ENCODE peak calls at places on chromosomes 16 and 17, in five cellular contexts. One of them, this sample, is unnamed.

GRCh38 chr17:36761203-36761945 is 160.0 kb downstream of the MRM1 start:
- DNase-seq in GM12878: no peak
- DNase-seq in HepG2: no peak
- DNase-seq in K562: no peak
- DNase-seq in HEK293T: no peak
- DNase-seq in this sample: no peak

GRCh38 chr17:68733241-68734176 is 132.3 kb upstream of the FAM20A start:
- DNase-seq in K562: no peak
- DNase-seq in HepG2: peak
- DNase-seq in GM12878: no peak
- DNase-seq in HEK293T: no peak
- DNase-seq in this sample: no peak

GRCh38 chr17:21034350-21035235 is 8.2 kb downstream of the USP22 start:
- DNase-seq in HepG2: no peak
- DNase-seq in HEK293T: no peak
- DNase-seq in GM12878: peak
- DNase-seq in K562: no peak
- DNase-seq in this sample: no peak

GRCh38 chr17:29069526-29070041 is 26.6 kb downstream of the PIPOX start:
- DNase-seq in HepG2: no peak
- DNase-seq in HEK293T: no peak
- DNase-seq in K562: peak
- DNase-seq in GM12878: no peak
- DNase-seq in this sample: no peak

GRCh38 chr16:87757841-87758426 is 7.9 kb downstream of the KLHDC4 start:
- DNase-seq in K562: no peak
- DNase-seq in GM12878: no peak
- DNase-seq in HepG2: no peak
- DNase-seq in HEK293T: no peak
- DNase-seq in this sample: no peak

GRCh38 chr17:75771334-75772281 is 6.6 kb upstream of the GALK1 start:
- DNase-seq in GM12878: no peak
- DNase-seq in HEK293T: peak
- DNase-seq in K562: no peak
- DNase-seq in HepG2: peak
- DNase-seq in this sample: no peak

GRCh38 chr17:77530591-77530990 is 389.8 kb downstream of the SEC14L1 start:
- DNase-seq in HEK293T: no peak
- DNase-seq in GM12878: no peak
- DNase-seq in HepG2: no peak
- DNase-seq in K562: no peak
- DNase-seq in this sample: no peak

GRCh38 chr17:20259668-20260067 is 207.7 kb downstream of the LGALS9B start:
- DNase-seq in GM12878: no peak
- DNase-seq in HEK293T: no peak
- DNase-seq in K562: no peak
- DNase-seq in HepG2: no peak
- DNase-seq in this sample: no peak

GRCh38 chr17:17540278-17540906 is 44.2 kb upstream of the RASD1 start:
- DNase-seq in HepG2: no peak
- DNase-seq in K562: no peak
- DNase-seq in HEK293T: no peak
- DNase-seq in GM12878: no peak
- DNase-seq in this sample: peak

GRCh38 chr16:53435066-53435688 is 906 bp downstream of the RBL2 start:
- DNase-seq in HepG2: peak
- DNase-seq in K562: peak
- DNase-seq in GM12878: peak
- DNase-seq in HEK293T: peak
- DNase-seq in this sample: peak

GRCh38 chr16:75580-76501 is 2.2 kb upstream of the MPG start:
- DNase-seq in GM12878: no peak
- DNase-seq in K562: peak
- DNase-seq in HepG2: peak
- DNase-seq in HEK293T: no peak
- DNase-seq in this sample: peak

GRCh38 chr16:3025032-3026002 is 1.5 kb downstream of the THOC6 start:
- DNase-seq in HepG2: no peak
- DNase-seq in K562: no peak
- DNase-seq in HEK293T: no peak
- DNase-seq in GM12878: no peak
- DNase-seq in this sample: no peak

GRCh38 chr16:68732068-68732680 is 4.9 kb upstream of the CDH1 start:
- DNase-seq in GM12878: no peak
- DNase-seq in HEK293T: peak
- DNase-seq in K562: peak
- DNase-seq in HepG2: peak
- DNase-seq in this sample: peak

GRCh38 chr16:22665048-22665797 is 148.7 kb upstream of the HS3ST2 start:
- DNase-seq in GM12878: no peak
- DNase-seq in HEK293T: no peak
- DNase-seq in HepG2: no peak
- DNase-seq in K562: no peak
- DNase-seq in this sample: no peak

GRCh38 chr16:28873543-28874201 is 4.6 kb upstream of the ATP2A1 start:
- DNase-seq in K562: peak
- DNase-seq in GM12878: no peak
- DNase-seq in HepG2: no peak
- DNase-seq in HEK293T: peak
- DNase-seq in this sample: peak

GRCh38 chr17:6257339-6257738 is 177.6 kb downstream of the AIPL1 start:
- DNase-seq in GM12878: no peak
- DNase-seq in K562: no peak
- DNase-seq in HEK293T: no peak
- DNase-seq in HepG2: no peak
- DNase-seq in this sample: no peak

GRCh38 chr16:88299751-88300462 is 82.9 kb upstream of the ZNF469 start:
- DNase-seq in K562: no peak
- DNase-seq in GM12878: no peak
- DNase-seq in HepG2: no peak
- DNase-seq in HEK293T: no peak
- DNase-seq in this sample: no peak

GRCh38 chr17:19024101-19025078 is 19.8 kb upstream of the FAM83G start:
- DNase-seq in HEK293T: no peak
- DNase-seq in GM12878: no peak
- DNase-seq in HepG2: no peak
- DNase-seq in K562: no peak
- DNase-seq in this sample: no peak
- TF ChIP-seq FOXM1 in HEK293T: no peak
- TF ChIP-seq FOXM1 in GM12878: no peak
- TF ChIP-seq FOXM1 in HepG2: no peak
- TF ChIP-seq FOXM1 in K562: no peak
- TF ChIP-seq FOXM1 in this sample: no peak

DNA sequence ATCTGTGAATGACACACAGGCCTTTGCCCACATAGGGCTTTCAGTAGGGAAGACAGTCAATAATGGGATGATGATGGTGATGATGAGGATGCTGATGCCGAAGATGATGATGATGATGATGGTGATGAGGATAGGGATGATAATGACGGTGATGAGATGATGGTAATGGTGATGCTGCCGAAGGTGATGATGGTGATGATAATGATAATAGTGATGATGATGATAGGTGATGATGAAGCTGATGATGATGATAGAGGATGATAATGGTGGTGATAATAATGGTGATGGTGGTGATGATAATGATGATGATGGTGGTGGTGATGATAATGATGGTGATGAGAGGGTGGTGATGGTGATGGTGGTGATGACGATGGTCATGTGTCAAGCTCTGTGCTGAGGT is 12.9 kb downstream of the FOXL1 start:
- DNase-seq in K562: no peak
- DNase-seq in HEK293T: no peak
- DNase-seq in GM12878: no peak
- DNase-seq in HepG2: no peak
- DNase-seq in this sample: no peak
- TF ChIP-seq FOXM1 in K562: no peak
- TF ChIP-seq FOXM1 in HEK293T: no peak
- TF ChIP-seq FOXM1 in GM12878: no peak
- TF ChIP-seq FOXM1 in HepG2: no peak
- TF ChIP-seq FOXM1 in this sample: no peak

GRCh38 chr17:62180772-62181171 is 115.7 kb upstream of the MED13 start:
- DNase-seq in HEK293T: no peak
- DNase-seq in GM12878: no peak
- DNase-seq in HepG2: no peak
- DNase-seq in K562: no peak
- DNase-seq in this sample: no peak

GRCh38 chr17:62178579-62178978 is 113.5 kb upstream of the MED13 start:
- DNase-seq in GM12878: no peak
- DNase-seq in HepG2: no peak
- DNase-seq in HEK293T: no peak
- DNase-seq in K562: no peak
- DNase-seq in this sample: no peak

GRCh38 chr17:62179525-62180161 is 114.6 kb upstream of the MED13 start:
- DNase-seq in GM12878: no peak
- DNase-seq in K562: peak
- DNase-seq in HepG2: peak
- DNase-seq in HEK293T: no peak
- DNase-seq in this sample: no peak
- TF ChIP-seq FOXM1 in GM12878: no peak
- TF ChIP-seq FOXM1 in K562: no peak
- TF ChIP-seq FOXM1 in HepG2: no peak
- TF ChIP-seq FOXM1 in HEK293T: no peak
- TF ChIP-seq FOXM1 in this sample: no peak

GRCh38 chr17:1170739-1171138 is 9.0 kb downstream of the ABR start:
- DNase-seq in K562: no peak
- DNase-seq in GM12878: no peak
- DNase-seq in HEK293T: peak
- DNase-seq in HepG2: no peak
- DNase-seq in this sample: no peak
- TF ChIP-seq FOXM1 in K562: no peak
- TF ChIP-seq FOXM1 in GM12878: no peak
- TF ChIP-seq FOXM1 in HEK293T: no peak
- TF ChIP-seq FOXM1 in HepG2: no peak
- TF ChIP-seq FOXM1 in this sample: no peak

DNA sequence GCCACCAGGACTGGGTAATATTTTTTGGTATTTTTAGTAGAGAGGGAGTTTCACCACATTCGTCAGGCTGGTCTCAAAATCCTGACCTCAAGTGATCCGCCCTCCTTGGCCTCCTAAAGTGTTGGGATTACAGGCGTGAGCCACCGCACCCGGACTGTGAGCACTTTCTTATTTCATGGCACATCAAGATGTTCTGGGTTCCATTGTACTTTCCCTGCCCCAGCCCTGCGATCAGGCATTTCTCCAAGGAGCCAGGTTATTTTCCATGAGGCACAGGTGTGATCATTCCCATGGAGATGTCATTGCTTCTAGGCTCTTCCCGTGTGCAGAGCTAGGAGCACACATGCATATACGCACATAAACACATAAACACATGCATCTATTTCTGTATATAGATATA is 2.6 kb upstream of the ANKRD40CL start:
- DNase-seq in HEK293T: no peak
- DNase-seq in HepG2: no peak
- DNase-seq in GM12878: no peak
- DNase-seq in K562: no peak
- DNase-seq in this sample: no peak
- TF ChIP-seq FOXM1 in HEK293T: no peak
- TF ChIP-seq FOXM1 in HepG2: no peak
- TF ChIP-seq FOXM1 in GM12878: no peak
- TF ChIP-seq FOXM1 in K562: no peak
- TF ChIP-seq FOXM1 in this sample: no peak

GRCh38 chr16:81842564-81843242 is 63.6 kb downstream of the PLCG2 start:
- DNase-seq in GM12878: no peak
- DNase-seq in HepG2: no peak
- DNase-seq in K562: no peak
- DNase-seq in HEK293T: no peak
- DNase-seq in this sample: no peak
- TF ChIP-seq FOXM1 in GM12878: no peak
- TF ChIP-seq FOXM1 in HepG2: no peak
- TF ChIP-seq FOXM1 in K562: no peak
- TF ChIP-seq FOXM1 in HEK293T: no peak
- TF ChIP-seq FOXM1 in this sample: no peak

GRCh38 chr17:80086081-80086480 is 15.3 kb upstream of the GAA start:
- DNase-seq in HEK293T: no peak
- DNase-seq in HepG2: peak
- DNase-seq in K562: no peak
- DNase-seq in GM12878: no peak
- DNase-seq in this sample: no peak
- TF ChIP-seq FOXM1 in HEK293T: no peak
- TF ChIP-seq FOXM1 in HepG2: no peak
- TF ChIP-seq FOXM1 in K562: no peak
- TF ChIP-seq FOXM1 in GM12878: no peak
- TF ChIP-seq FOXM1 in this sample: no peak

GRCh38 chr16:82586130-82586529 is 40.6 kb upstream of the CDH13 start:
- DNase-seq in HEK293T: no peak
- DNase-seq in HepG2: no peak
- DNase-seq in GM12878: no peak
- DNase-seq in K562: no peak
- DNase-seq in this sample: no peak
- TF ChIP-seq FOXM1 in HEK293T: no peak
- TF ChIP-seq FOXM1 in HepG2: no peak
- TF ChIP-seq FOXM1 in GM12878: no peak
- TF ChIP-seq FOXM1 in K562: no peak
- TF ChIP-seq FOXM1 in this sample: no peak

GRCh38 chr16:56918467-56919012 is 13.4 kb upstream of the HERPUD1 start:
- DNase-seq in K562: no peak
- DNase-seq in GM12878: no peak
- DNase-seq in HEK293T: no peak
- DNase-seq in HepG2: no peak
- DNase-seq in this sample: no peak
- TF ChIP-seq FOXM1 in K562: no peak
- TF ChIP-seq FOXM1 in GM12878: no peak
- TF ChIP-seq FOXM1 in HEK293T: no peak
- TF ChIP-seq FOXM1 in HepG2: no peak
- TF ChIP-seq FOXM1 in this sample: no peak

This sample was measured in SK-N-SH.